ENCODE peak calls at places on chromosomes 6 and 20, in eight cellular contexts. S, X, R, D, Q, Z, A and N are unnamed samples.

GRCh38 chr6:144349690-144350132 is 64.6 kb downstream of the UTRN start:
- DNase-seq in S (no peak), X (no peak), R (no peak), D (no peak), Q (no peak), Z (no peak), A (peak; percentile 90), N (no peak)

GRCh38 chr6:11774392-11774791 is 4.2 kb downstream of the ADTRP start:
- DNase-seq in S (no peak), X (no peak), R (no peak), D (no peak), Q (no peak), Z (no peak), A (no peak), N (no peak)

GRCh38 chr6:150857062-150857905 is 8.2 kb upstream of the MTHFD1L start:
- DNase-seq in S (no peak), X (no peak), R (no peak), D (peak; percentile 96), Q (peak; percentile 46), Z (no peak), A (peak; percentile 100), N (no peak)

GRCh38 chr6:6841571-6841970 is 253.1 kb downstream of the LY86 start:
- DNase-seq in S (peak; percentile 68), X (no peak), R (no peak), D (no peak), Q (no peak), Z (no peak), A (no peak), N (no peak)

GRCh38 chr20:44187763-44188709 is 1.0 kb upstream of the JPH2 start:
- DNase-seq in S (no peak), X (no peak), R (no peak), D (no peak), Q (no peak), Z (peak; percentile 67), A (no peak), N (no peak)

GRCh38 chr6:33018904-33019303 is 9.5 kb upstream of the HLA-DOA start:
- DNase-seq in S (peak; percentile 72), X (no peak), R (peak; percentile 91), D (peak; percentile 10), Q (no peak), Z (no peak), A (peak; percentile 19), N (peak; percentile 58)

GRCh38 chr6:31246051-31246495 is 25.8 kb downstream of the HLA-C start:
- DNase-seq in S (no peak), X (no peak), R (no peak), D (peak; percentile 24), Q (no peak), Z (no peak), A (peak; percentile 51), N (no peak)

GRCh38 chr6:136527831-136528230 is 22.4 kb downstream of the MAP7 start:
- DNase-seq in S (no peak), X (no peak), R (no peak), D (no peak), Q (peak; percentile 24), Z (no peak), A (no peak), N (no peak)

GRCh38 chr6:15252205-15252604 is 6.3 kb downstream of the JARID2 start:
- DNase-seq in S (no peak), X (no peak), R (no peak), D (no peak), Q (no peak), Z (no peak), A (no peak), N (no peak)

GRCh38 chr6:24680582-24680981 is 13.7 kb downstream of the ACOT13 start:
- DNase-seq in S (no peak), X (no peak), R (no peak), D (no peak), Q (no peak), Z (no peak), A (no peak), N (no peak)

GRCh38 chr20:17655865-17656489 is 26.1 kb downstream of the RRBP1 start:
- DNase-seq in S (peak; percentile 6), X (no peak), R (peak; percentile 34), D (no peak), Q (no peak), Z (no peak), A (no peak), N (no peak)

GRCh38 chr6:108106261-108106660 is 31.7 kb upstream of the OSTM1 start:
- DNase-seq in S (no peak), X (no peak), R (no peak), D (no peak), Q (no peak), Z (no peak), A (no peak), N (no peak)

GRCh38 chr6:53437557-53438202 is 88.9 kb upstream of the ELOVL5 start:
- DNase-seq in S (peak; percentile 7), X (peak; percentile 42), R (no peak), D (peak; percentile 74), Q (peak; percentile 37), Z (peak; percentile 58), A (peak; percentile 86), N (peak; percentile 37)

GRCh38 chr20:35772563-35773058 is 796 bp downstream of the PHF20 start:
- DNase-seq in S (no peak), X (no peak), R (no peak), D (no peak), Q (no peak), Z (no peak), A (no peak), N (no peak)

GRCh38 chr6:89221109-89221508 is 4.0 kb upstream of the GABRR1 start:
- DNase-seq in S (no peak), X (no peak), R (no peak), D (no peak), Q (no peak), Z (no peak), A (no peak), N (no peak)

GRCh38 chr20:53926428-53927028 is 143.9 kb downstream of the BCAS1 start:
- DNase-seq in S (no peak), X (no peak), R (no peak), D (peak; percentile 91), Q (peak; percentile 68), Z (no peak), A (peak; percentile 97), N (peak; percentile 58)

GRCh38 chr20:23365390-23366165 is 3.6 kb downstream of the GZF1 start:
- DNase-seq in S (no peak), X (no peak), R (peak; percentile 85), D (no peak), Q (no peak), Z (no peak), A (no peak), N (no peak)

GRCh38 chr20:56630086-56630493 is 984 bp downstream of the TFAP2C start:
- DNase-seq in S (peak; percentile 74), X (peak; percentile 87), R (no peak), D (no peak), Q (peak; percentile 88), Z (peak; percentile 84), A (peak; percentile 28), N (peak; percentile 39)

GRCh38 chr6:138012682-138013081 is 94.5 kb downstream of the PERP start:
- DNase-seq in S (no peak), X (no peak), R (no peak), D (no peak), Q (no peak), Z (no peak), A (no peak), N (no peak)

GRCh38 chr6:37624121-37624520 is 73.6 kb downstream of the MDGA1 start:
- DNase-seq in S (no peak), X (no peak), R (no peak), D (no peak), Q (peak; percentile 18), Z (no peak), A (no peak), N (no peak)

GRCh38 chr20:36461600-36462439 is 79.5 kb upstream of the MYL9 start:
- DNase-seq in S (peak; percentile 67), X (peak; percentile 60), R (peak; percentile 91), D (no peak), Q (no peak), Z (peak; percentile 62), A (peak; percentile 48), N (peak; percentile 44)

GRCh38 chr6:93416575-93417420 is 2.6 kb downstream of the EPHA7 start:
- DNase-seq in S (peak; percentile 13), X (peak; percentile 53), R (peak; percentile 78), D (no peak), Q (peak; percentile 3), Z (peak; percentile 78), A (peak; percentile 12), N (peak; percentile 17)

GRCh38 chr6:141963543-141964295 is 169.0 kb upstream of the GJE1 start:
- DNase-seq in S (no peak), X (no peak), R (no peak), D (no peak), Q (no peak), Z (no peak), A (peak; percentile 19), N (no peak)

GRCh38 chr6:44062771-44063560 is 64.3 kb downstream of the MRPL14 start:
- DNase-seq in S (no peak), X (peak; percentile 46), R (peak; percentile 86), D (no peak), Q (no peak), Z (no peak), A (peak; percentile 49), N (no peak)
- TF ChIP-seq CTCF in S (peak; percentile 6), X (peak; percentile 77), R (no peak), D (peak; percentile 49), Q (peak; percentile 29), Z (peak; percentile 58), A (peak; percentile 46), N (peak; percentile 57)

GRCh38 chr6:4790158-4790899 is 14.1 kb downstream of the CDYL start:
- DNase-seq in S (no peak), X (no peak), R (no peak), D (no peak), Q (no peak), Z (no peak), A (no peak), N (no peak)
- TF ChIP-seq CTCF in S (no peak), X (peak; percentile 39), R (no peak), D (no peak), Q (no peak), Z (no peak), A (peak; percentile 12), N (peak; percentile 17)

GRCh38 chr20:12358006-12358654 is 440.4 kb downstream of the BTBD3 start:
- DNase-seq in S (no peak), X (no peak), R (no peak), D (no peak), Q (no peak), Z (peak; percentile 15), A (peak; percentile 42), N (no peak)
- TF ChIP-seq CTCF in S (peak; percentile 4), X (peak; percentile 20), R (no peak), D (no peak), Q (no peak), Z (peak; percentile 54), A (peak; percentile 47), N (no peak)

GRCh38 chr20:63708301-63709148 is 686 bp downstream of the ZGPAT start:
- DNase-seq in S (peak; percentile 25), X (peak; percentile 26), R (peak; percentile 86), D (no peak), Q (no peak), Z (no peak), A (no peak), N (peak; percentile 30)

GRCh38 chr20:63706027-63706695 is 1.6 kb downstream of the ARFRP1 start:
- DNase-seq in S (no peak), X (no peak), R (peak; percentile 78), D (no peak), Q (no peak), Z (no peak), A (no peak), N (no peak)

GRCh38 chr20:63706852-63707557 is 771 bp downstream of the ARFRP1 start:
- DNase-seq in S (peak; percentile 40), X (peak; percentile 42), R (peak; percentile 91), D (no peak), Q (no peak), Z (peak; percentile 40), A (peak; percentile 47), N (peak; percentile 74)

GRCh38 chr20:63709149-63709527 is 1.3 kb downstream of the ZGPAT start:
- DNase-seq in S (no peak), X (peak; percentile 5), R (no peak), D (no peak), Q (no peak), Z (no peak), A (no peak), N (peak; percentile 4)

GRCh38 chr20:63707558-63708300 is at the start of the genes ARFRP1 and ZGPAT:
- DNase-seq in S (peak; percentile 93), X (peak; percentile 85), R (peak; percentile 98), D (peak; percentile 17), Q (peak; percentile 64), Z (peak; percentile 95), A (peak; percentile 79), N (peak; percentile 92)
- TF ChIP-seq CTCF in S (no peak), X (no peak), R (no peak), D (no peak), Q (no peak), Z (no peak), A (no peak), N (no peak)